ENCODE peak calls at places on chromosome 13, in four cellular contexts. Y, H, I and O are unnamed samples.

GRCh38 chr13:45434556-45435371 is 16.6 kb upstream of the SLC25A30 start:
- DNase-seq in Y (no peak), H (no peak), I (no peak), O (no peak)

GRCh38 chr13:45833663-45834062 is 17.9 kb downstream of the SIAH3 start:
- DNase-seq in Y (no peak), H (peak), I (peak), O (peak)

GRCh38 chr13:20337894-20338551 is 105.9 kb upstream of the GJB6 start:
- DNase-seq in Y (no peak), H (no peak), I (no peak), O (no peak)

GRCh38 chr13:111031531-111031961 is 83.6 kb upstream of the ARHGEF7 start:
- DNase-seq in Y (no peak), H (peak), I (peak), O (no peak)

GRCh38 chr13:46071590-46072249 is 19.2 kb upstream of the ZC3H13 start:
- DNase-seq in Y (peak), H (no peak), I (no peak), O (no peak)

GRCh38 chr13:113787694-113788093 is 28.7 kb downstream of the TMEM255B start:
- DNase-seq in Y (no peak), H (no peak), I (no peak), O (no peak)

GRCh38 chr13:48125794-48126228 is 30.9 kb upstream of the MED4 start:
- DNase-seq in Y (no peak), H (peak), I (peak), O (no peak)

GRCh38 chr13:46367622-46368327 is 19.3 kb downstream of the RUBCNL start:
- DNase-seq in Y (no peak), H (peak), I (peak), O (no peak)

GRCh38 chr13:44312898-44313551 is 60.6 kb upstream of the SERP2 start:
- DNase-seq in Y (no peak), H (peak), I (peak), O (no peak)

GRCh38 chr13:74987124-74987690 is 494.8 kb downstream of the TBC1D4 start:
- DNase-seq in Y (no peak), H (no peak), I (peak), O (no peak)

GRCh38 chr13:19072543-19072942 is 109.1 kb downstream of the TUBA3C start:
- DNase-seq in Y (no peak), H (no peak), I (no peak), O (no peak)

GRCh38 chr13:105196052-105196451 is 1339.4 kb downstream of the EFNB2 start:
- DNase-seq in Y (peak), H (peak), I (peak), O (no peak)

GRCh38 chr13:29849071-29849541 is 1.3 kb downstream of the UBL3 start:
- DNase-seq in Y (no peak), H (peak), I (no peak), O (peak)

GRCh38 chr13:108093616-108094015 is 121.7 kb downstream of the LIG4 start:
- DNase-seq in Y (no peak), H (no peak), I (no peak), O (no peak)

GRCh38 chr13:81393686-81394085 is 1052.8 kb upstream of the SPRY2 start:
- DNase-seq in Y (no peak), H (no peak), I (no peak), O (no peak)

GRCh38 chr13:42751693-42752092 is 29.7 kb upstream of the FAM216B start:
- DNase-seq in Y (no peak), H (no peak), I (no peak), O (no peak)